ENCODE peak calls at places on chromosomes 5 and 9, in nine cellular contexts. E is stomach; Y is COR-L47; O is amniotic stem cell; S is stimulated activated CD4-positive, alpha-beta T cell treated with anti-CD3 and anti-CD28 coated beads, TNF-alpha, amount 100 ng/mL, for 4 hours; L is HT1080; A is glomerular endothelial cell; P is lower lobe of right lung; F is T-helper 1 cell. M is an unnamed sample.

GRCh38 chr9:96025995-96026572 is 150.6 kb downstream of the ERCC6L2 start:
- DNase-seq in S (no peak), O (no peak), P (no peak), L (no peak), Y (no peak), E (no peak), F (no peak), A (no peak), M (no peak)

GRCh38 chr9:21153688-21154608 is 12.3 kb upstream of the IFNW1 start:
- DNase-seq in P (peak; percentile 38), F (no peak), E (no peak), L (peak; percentile 76), O (no peak), A (peak; percentile 18), S (no peak), Y (no peak), M (no peak)

GRCh38 chr5:109585012-109585599 is 104.6 kb upstream of the MAN2A1 start:
- DNase-seq in E (no peak), Y (no peak), F (no peak), A (peak; percentile 4), L (peak; percentile 76), S (no peak), P (no peak), O (no peak), M (no peak)

GRCh38 chr9:115022760-115023434 is 92.5 kb upstream of the TNFSF8 start:
- DNase-seq in O (peak; percentile 82), S (no peak), P (no peak), Y (no peak), E (no peak), L (peak; percentile 81), F (no peak), A (no peak), M (no peak)

GRCh38 chr9:105341784-105342183 is 97.3 kb downstream of the SLC44A1 start:
- DNase-seq in F (no peak), Y (no peak), E (no peak), O (peak; percentile 15), A (no peak), P (no peak), S (no peak), L (peak; percentile 5), M (no peak)

GRCh38 chr9:75422939-75423522 is 334.7 kb downstream of the OSTF1 start:
- DNase-seq in F (no peak), E (no peak), A (no peak), O (no peak), L (no peak), S (no peak), P (no peak), Y (no peak), M (no peak)

GRCh38 chr5:106699198-106699597 is 971.5 kb downstream of the EFNA5 start:
- DNase-seq in F (no peak), Y (no peak), A (no peak), O (no peak), E (no peak), P (no peak), S (no peak), L (no peak), M (no peak)

GRCh38 chr9:85408494-85408893 is 333.3 kb downstream of the AGTPBP1 start:
- DNase-seq in F (no peak), L (no peak), A (no peak), Y (peak; percentile 12), E (no peak), O (no peak), P (no peak), S (no peak), M (no peak)

GRCh38 chr5:163381832-163382231 is 55.6 kb upstream of the CCNG1 start:
- DNase-seq in P (no peak), S (no peak), O (no peak), A (no peak), E (no peak), F (no peak), L (no peak), Y (no peak), M (no peak)

GRCh38 chr5:116576043-116576713 is 1.6 kb upstream of the SEMA6A start:
- DNase-seq in A (no peak), E (peak; percentile 55), F (no peak), S (no peak), L (no peak), P (peak; percentile 63), O (no peak), Y (peak; percentile 43), M (peak; percentile 63)

GRCh38 chr9:69397384-69398214 is 72.6 kb downstream of the ENTREP1 start:
- DNase-seq in S (no peak), A (no peak), P (no peak), L (no peak), F (no peak), E (no peak), Y (no peak), O (no peak), M (no peak)

GRCh38 chr5:126938461-126938860 is 91.9 kb downstream of the MARCHF3 start:
- DNase-seq in E (no peak), O (peak; percentile 57), L (peak; percentile 70), A (no peak), F (no peak), S (no peak), Y (no peak), P (no peak), M (no peak)